ENCODE peak calls at places on chromosomes 16 and 17, in ten cellular contexts. P is CD4-positive, alpha-beta memory T cell; V is left ventricle myocardium inferior; A is thoracic aorta; O is cardiac muscle cell; M is CD4-positive, CD25-positive, alpha-beta regulatory T cell; I is H9; T is IMR-90; U is neuronal stem cell; K is tibial nerve. Y is an unnamed sample. For H3K4me1, the result is how much of the 10 kb centered on the place peaks cover.

GRCh38 chr17:43018008-43018853 is 4.0 kb downstream of the VAT1 start:
- DNase-seq in P (peak), V (no peak), A (no peak), O (no peak), M (peak), I (peak), T (no peak), U (peak), K (no peak), Y (no peak)

GRCh38 chr17:69762359-69762758 is 312.7 kb upstream of the KCNJ16 start:
- DNase-seq in P (no peak), V (no peak), A (no peak), O (no peak), M (no peak), I (no peak), T (no peak), U (no peak), K (no peak), Y (no peak)

GRCh38 chr16:82761858-82762257 is 135.1 kb downstream of the CDH13 start:
- DNase-seq in P (no peak), V (no peak), A (no peak), O (peak), M (no peak), I (no peak), T (peak), U (no peak), K (no peak), Y (no peak)

GRCh38 chr17:74610108-74610507 is 13.4 kb downstream of the CD300E start:
- DNase-seq in P (no peak), V (no peak), A (no peak), O (no peak), M (no peak), I (no peak), T (no peak), U (peak), K (no peak), Y (peak)

GRCh38 chr16:58829096-58829495 is 95.0 kb upstream of the GOT2 start:
- DNase-seq in P (no peak), V (no peak), A (no peak), O (no peak), M (no peak), I (no peak), T (no peak), U (no peak), K (no peak), Y (no peak)

GRCh38 chr16:228151-228855 is 946 bp downstream of the LUC7L start:
- DNase-seq in P (no peak), V (no peak), A (no peak), O (no peak), M (peak), I (no peak), T (peak), U (no peak), K (no peak), Y (peak)

GRCh38 chr16:19886061-19886792 is 1.6 kb upstream of the GPRC5B start:
- DNase-seq in P (peak), V (peak), A (peak), O (peak), M (peak), I (peak), T (peak), U (peak), K (peak), Y (peak)

GRCh38 chr16:83781-84615 is 6.0 kb downstream of the MPG start:
- DNase-seq in P (no peak), V (no peak), A (no peak), O (peak), M (no peak), I (no peak), T (peak), U (no peak), K (no peak), Y (peak)

GRCh38 chr17:71085238-71086033 is 916.1 kb downstream of the KCNJ2 start:
- DNase-seq in P (no peak), V (no peak), A (no peak), O (peak), M (no peak), I (peak), T (no peak), U (peak), K (no peak), Y (peak)

GRCh38 chr16:67445913-67446907 is 15.3 kb downstream of the HSD11B2 start:
- DNase-seq in P (no peak), V (peak), A (no peak), O (peak), M (no peak), I (no peak), T (no peak), U (no peak), K (no peak), Y (no peak)

GRCh38 chr17:19900809-19901208 is 33.1 kb upstream of the ULK2 start:
- DNase-seq in P (no peak), V (no peak), A (no peak), O (no peak), M (no peak), I (no peak), T (no peak), U (no peak), K (no peak), Y (no peak)

GRCh38 chr17:73575470-73576235 is 68.6 kb downstream of the SDK2 start:
- DNase-seq in P (no peak), V (no peak), A (no peak), O (no peak), M (no peak), I (no peak), T (no peak), U (no peak), K (no peak), Y (no peak)

GRCh38 chr17:47317119-47317518 is 6.6 kb upstream of the EFCAB13 start:
- DNase-seq in P (no peak), V (no peak), A (no peak), O (peak), M (no peak), I (no peak), T (peak), U (no peak), K (no peak), Y (no peak)

GRCh38 chr17:77636835-77637806 is 321.4 kb upstream of the TNRC6C start:
- DNase-seq in P (no peak), V (no peak), A (no peak), O (no peak), M (no peak), I (peak), T (no peak), U (no peak), K (no peak), Y (no peak)

GRCh38 chr17:48251950-48252349 is 144.4 kb downstream of the SNX11 start:
- DNase-seq in P (no peak), V (no peak), A (no peak), O (no peak), M (no peak), I (no peak), T (no peak), U (no peak), K (no peak), Y (no peak)

GRCh38 chr16:84054916-84055315 is 12.3 kb upstream of the SLC38A8 start:
- DNase-seq in P (no peak), V (no peak), A (no peak), O (no peak), M (no peak), I (peak), T (no peak), U (no peak), K (no peak), Y (no peak)

GRCh38 chr17:48871551-48872351 is 20.8 kb upstream of the ATP5MC1 start:
- DNase-seq in P (no peak), V (peak), A (no peak), O (peak), M (no peak), I (no peak), T (no peak), U (no peak), K (peak), Y (no peak)

GRCh38 chr17:8739104-8739503 is 5.5 kb downstream of the CCDC42 start:
- DNase-seq in P (no peak), V (no peak), A (no peak), O (no peak), M (no peak), I (peak), T (no peak), U (peak), K (no peak), Y (no peak)

GRCh38 chr16:11759163-11759834 is 16.6 kb upstream of the TXNDC11 start:
- DNase-seq in P (no peak), V (no peak), A (no peak), O (no peak), M (no peak), I (no peak), T (no peak), U (no peak), K (no peak), Y (no peak)

GRCh38 chr16:47058295-47059086 is 85.0 kb upstream of the DNAJA2 start:
- DNase-seq in P (no peak), V (no peak), A (no peak), O (peak), M (no peak), I (no peak), T (no peak), U (no peak), K (no peak), Y (no peak)

GRCh38 chr17:50129946-50130777 is at the start of gene SAMD14:
- DNase-seq in P (peak), V (no peak), A (no peak), O (no peak), M (peak), I (no peak), T (peak), U (no peak), K (no peak), Y (no peak)

GRCh38 chr16:16175296-16175695 is 48.0 kb downstream of the ABCC6 start:
- DNase-seq in P (no peak), V (peak), A (no peak), O (no peak), M (no peak), I (no peak), T (no peak), U (no peak), K (no peak), Y (no peak)

GRCh38 chr16:70758786-70759185 is 42.2 kb downstream of the VAC14 start:
- DNase-seq in P (no peak), V (no peak), A (no peak), O (no peak), M (no peak), I (no peak), T (no peak), U (no peak), K (no peak), Y (no peak)

GRCh38 chr17:33858121-33858520 is 397.0 kb upstream of the CCL2 start:
- DNase-seq in P (no peak), V (no peak), A (no peak), O (no peak), M (no peak), I (peak), T (no peak), U (no peak), K (no peak), Y (no peak)

GRCh38 chr17:72075995-72076677 is 44.7 kb upstream of the SOX9 start:
- DNase-seq in P (no peak), V (no peak), A (no peak), O (no peak), M (no peak), I (no peak), T (no peak), U (no peak), K (no peak), Y (no peak)

GRCh38 chr17:51653902-51654301 is 393.6 kb downstream of the UTP18 start:
- DNase-seq in P (no peak), V (no peak), A (no peak), O (no peak), M (no peak), I (peak), T (no peak), U (no peak), K (no peak), Y (no peak)

GRCh38 chr17:8475227-8475626 is 39.5 kb downstream of the NDEL1 start:
- DNase-seq in P (no peak), V (no peak), A (no peak), O (no peak), M (no peak), I (no peak), T (no peak), U (no peak), K (no peak), Y (no peak)

GRCh38 chr17:77140878-77141767 is at the start of gene SEC14L1:
- DNase-seq in P (peak), V (peak), A (no peak), O (peak), M (peak), I (peak), T (no peak), U (peak), K (peak), Y (peak)

GRCh38 chr16:30924797-30925645 is 1.6 kb downstream of the FBXL19 start:
- DNase-seq in P (no peak), V (no peak), A (no peak), O (no peak), M (no peak), I (no peak), T (no peak), U (no peak), K (no peak), Y (no peak)

GRCh38 chr16:75603241-75603640 is 19.8 kb downstream of the ADAT1 start:
- DNase-seq in P (no peak), V (no peak), A (no peak), O (no peak), M (no peak), I (no peak), T (no peak), U (no peak), K (no peak), Y (no peak)

GRCh38 chr16:27706803-27707685 is 157.1 kb downstream of the KATNIP start:
- DNase-seq in P (no peak), V (no peak), A (no peak), O (no peak), M (no peak), I (no peak), T (no peak), U (no peak), K (no peak), Y (no peak)

GRCh38 chr16:72425571-72426341 is 253.8 kb upstream of the PMFBP1 start:
- DNase-seq in P (no peak), V (no peak), A (no peak), O (no peak), M (no peak), I (no peak), T (no peak), U (no peak), K (no peak), Y (no peak)

GRCh38 chr16:85522842-85523601 is 90.1 kb upstream of the GSE1 start:
- DNase-seq in P (no peak), V (no peak), A (no peak), O (peak), M (no peak), I (no peak), T (peak), U (no peak), K (no peak), Y (no peak)

GRCh38 chr16:85523602-85524364 is 89.3 kb upstream of the GSE1 start:
- DNase-seq in P (no peak), V (peak), A (no peak), O (peak), M (no peak), I (peak), T (peak), U (no peak), K (no peak), Y (no peak)

GRCh38 chr16:85524630-85525463 is 88.3 kb upstream of the GSE1 start:
- DNase-seq in P (no peak), V (no peak), A (no peak), O (peak), M (no peak), I (no peak), T (peak), U (no peak), K (peak), Y (peak)

GRCh38 chr16:85525464-85526117 is 87.5 kb upstream of the GSE1 start:
- DNase-seq in P (no peak), V (no peak), A (no peak), O (no peak), M (no peak), I (no peak), T (no peak), U (no peak), K (no peak), Y (no peak)

DNA sequence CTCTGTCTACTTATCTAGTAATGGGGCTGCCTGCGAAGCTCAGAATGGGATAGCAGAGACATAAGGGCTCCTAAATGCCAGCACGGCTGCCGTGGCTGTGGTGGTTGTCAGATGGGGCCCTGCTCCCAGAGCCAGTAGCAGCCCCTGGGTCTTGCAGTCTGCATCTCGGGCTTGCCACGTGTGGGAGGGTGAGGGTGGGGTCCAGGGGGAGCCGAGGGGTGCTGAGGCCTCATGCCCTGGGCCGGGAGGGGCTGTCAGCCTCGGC is 88.8 kb upstream of the GSE1 start:
- DNase-seq in P (no peak), V (no peak), A (no peak), O (no peak), M (no peak), I (no peak), T (no peak), U (no peak), K (no peak), Y (no peak)
- H3K4me1 ChIP-seq in P (under half), V (under half), A (under half), O (half or more), M (under half), I (under half), T (under half), U (half or more), K (under half), Y (under half)

DNA sequence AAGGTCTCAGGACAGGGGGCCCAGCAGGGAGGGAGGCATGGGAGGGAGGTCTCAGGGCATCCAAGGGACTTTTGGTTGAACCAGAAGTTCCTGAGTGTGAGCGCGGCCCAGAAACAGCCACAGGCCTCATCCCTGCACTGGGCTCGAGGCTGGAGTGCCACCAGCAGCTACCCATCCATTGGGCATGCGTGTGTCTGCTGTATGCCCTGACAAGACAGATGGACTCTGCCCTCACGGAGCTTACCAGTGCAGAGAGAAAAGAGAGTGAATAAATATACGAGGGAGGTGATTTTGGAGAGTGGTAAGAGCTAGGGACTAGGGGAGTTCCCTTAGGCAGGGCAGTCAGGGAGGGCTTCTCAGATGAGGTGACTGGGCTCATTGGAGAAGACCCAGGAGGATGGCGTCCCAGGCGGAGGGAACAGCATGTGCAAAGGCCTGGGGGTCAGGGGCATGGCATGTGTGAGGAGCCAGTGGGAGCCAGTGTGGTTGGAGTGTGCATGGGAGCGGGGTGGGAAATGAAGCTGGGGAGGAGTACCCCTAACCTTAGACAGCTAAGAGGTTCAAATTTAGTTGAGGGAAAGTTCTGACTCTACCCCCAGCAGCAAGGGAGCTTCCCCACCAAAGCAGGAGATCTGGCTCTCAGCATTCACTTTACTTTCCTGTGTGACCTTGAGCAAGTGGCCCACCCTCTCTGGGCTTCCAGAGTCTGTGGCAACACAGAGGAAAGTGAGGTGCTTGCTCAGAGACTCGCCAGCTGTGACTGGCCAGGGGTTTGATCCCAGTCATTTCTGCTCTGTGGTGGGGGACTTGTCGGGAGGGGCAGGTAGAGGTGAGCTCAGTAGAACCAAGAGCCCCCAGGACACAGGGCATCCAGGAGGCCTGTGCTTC is 74.6 kb downstream of the SREBF1 start:
- DNase-seq in P (no peak), V (no peak), A (no peak), O (no peak), M (no peak), I (no peak), T (no peak), U (no peak), K (no peak), Y (no peak)
- H3K4me1 ChIP-seq in P (under half), V (half or more), A (under half), O (under half), M (under half), I (under half), T (under half), U (under half), K (under half), Y (half or more)

GRCh38 chr17:1522626-1523025 is 6.2 kb upstream of the INPP5K start:
- DNase-seq in P (no peak), V (no peak), A (no peak), O (no peak), M (no peak), I (no peak), T (no peak), U (no peak), K (no peak), Y (no peak)
- H3K4me1 ChIP-seq in P (under half), V (under half), A (under half), O (under half), M (under half), I (under half), T (under half), U (under half), K (under half), Y (under half)

DNA sequence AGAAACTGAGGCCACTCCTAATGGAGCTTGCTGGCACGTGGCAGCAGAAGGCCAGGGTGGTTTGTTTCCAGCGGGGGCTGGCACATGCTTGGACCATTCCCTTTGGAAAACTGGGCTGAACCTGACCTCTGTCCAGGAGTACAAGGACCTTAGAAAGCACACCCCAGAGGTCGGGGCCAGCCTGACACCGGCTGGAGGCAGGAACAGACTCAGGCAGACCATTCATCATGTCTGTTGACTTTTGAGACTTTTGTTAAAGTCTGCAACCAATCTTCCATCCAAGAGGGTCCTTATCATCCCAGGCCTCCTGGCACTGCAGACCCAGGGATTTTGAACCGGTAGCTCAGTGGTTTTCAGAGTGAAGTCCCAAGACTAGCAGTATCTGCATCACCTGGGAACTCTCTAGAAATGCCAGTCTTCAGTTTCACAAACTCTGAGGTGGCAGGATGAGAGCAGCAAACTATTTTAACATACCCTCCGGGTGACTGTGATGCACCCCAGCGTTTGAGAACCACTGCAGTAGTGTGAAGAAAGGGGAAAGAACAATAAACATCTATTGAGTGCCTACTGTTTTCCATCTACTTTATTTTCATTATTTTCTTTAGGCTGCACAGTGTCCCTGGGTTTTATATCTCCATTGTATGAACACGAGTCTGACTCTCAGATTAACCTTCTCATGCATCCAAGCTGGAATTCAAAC is 145.3 kb upstream of the PLCG2 start:
- DNase-seq in P (no peak), V (no peak), A (no peak), O (no peak), M (no peak), I (no peak), T (no peak), U (no peak), K (no peak), Y (no peak)
- H3K4me1 ChIP-seq in P (under half), V (under half), A (under half), O (half or more), M (under half), I (under half), T (under half), U (under half), K (under half), Y (under half)

GRCh38 chr17:29717817-29718216 is 95.1 kb upstream of the CORO6 start:
- DNase-seq in P (no peak), V (no peak), A (no peak), O (no peak), M (no peak), I (no peak), T (no peak), U (no peak), K (no peak), Y (no peak)
- H3K4me1 ChIP-seq in P (half or more), V (half or more), A (under half), O (under half), M (under half), I (under half), T (under half), U (under half), K (under half), Y (half or more)

DNA sequence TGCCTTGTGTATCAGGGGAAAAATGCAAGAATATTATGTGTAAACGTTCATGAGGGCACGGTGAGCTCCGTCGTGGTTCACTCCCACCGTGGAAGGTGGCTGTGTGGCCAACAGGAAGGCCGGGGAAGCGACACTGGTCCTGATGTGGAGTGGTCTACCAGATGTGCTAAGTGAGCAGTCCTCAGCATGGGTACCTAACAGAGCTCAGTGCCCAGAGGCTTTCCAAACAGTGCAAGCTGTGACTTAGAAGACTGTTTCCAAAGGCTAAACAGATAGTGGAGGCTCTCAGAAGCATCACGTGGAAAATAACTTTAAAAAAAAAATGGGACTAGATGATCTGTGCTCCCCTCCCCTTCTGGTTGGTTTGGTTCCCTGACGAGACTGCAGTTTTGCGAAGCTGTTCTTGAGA is 199.3 kb upstream of the CHMP6 start:
- DNase-seq in P (no peak), V (no peak), A (no peak), O (peak), M (no peak), I (peak), T (peak), U (no peak), K (no peak), Y (no peak)
- H3K4me1 ChIP-seq in P (half or more), V (half or more), A (under half), O (under half), M (under half), I (under half), T (half or more), U (under half), K (under half), Y (under half)

GRCh38 chr17:14201087-14201486 is 35.6 kb downstream of the CDRT15 start:
- DNase-seq in P (peak), V (no peak), A (no peak), O (peak), M (peak), I (no peak), T (peak), U (no peak), K (no peak), Y (no peak)
- H3K4me1 ChIP-seq in P (half or more), V (half or more), A (under half), O (under half), M (half or more), I (under half), T (under half), U (under half), K (under half), Y (under half)